ENCODE peak calls at places on chromosomes 12 and 14, in four cellular contexts. B, L, X and Y are unnamed samples.

GRCh38 chr12:613996-614726 is 49.1 kb downstream of the NINJ2 start:
- DNase-seq in B (no peak), X (no peak), L (peak), Y (peak)

GRCh38 chr12:27952510-27952909 is 20.0 kb downstream of the PTHLH start:
- DNase-seq in X (no peak), L (no peak), B (no peak), Y (peak)

GRCh38 chr12:92495108-92495507 is 207.7 kb upstream of the PLEKHG7 start:
- DNase-seq in B (no peak), L (no peak), X (no peak), Y (no peak)

GRCh38 chr12:44842669-44843068 is 33.4 kb downstream of the NELL2 start:
- DNase-seq in X (no peak), B (no peak), L (no peak), Y (no peak)

GRCh38 chr14:29637406-29637805 is 290.2 kb downstream of the PRKD1 start:
- DNase-seq in B (peak), L (peak), X (peak), Y (no peak)

GRCh38 chr14:51441001-51441400 is 201.0 kb downstream of the TMX1 start:
- DNase-seq in L (peak), X (no peak), B (no peak), Y (no peak)

GRCh38 chr14:58899317-58899713 is 261.6 kb downstream of the DACT1 start:
- DNase-seq in L (peak), X (no peak), B (no peak), Y (no peak)

GRCh38 chr12:132858727-132859266 is 28.6 kb downstream of the CHFR start:
- DNase-seq in B (no peak), X (no peak), L (no peak), Y (no peak)

GRCh38 chr12:3186546-3187237 is 109.5 kb downstream of the TSPAN9 start:
- DNase-seq in L (no peak), B (no peak), X (no peak), Y (no peak)

GRCh38 chr14:98069712-98070133 is 1202.3 kb downstream of the BCL11B start:
- DNase-seq in B (no peak), L (peak), X (no peak), Y (peak)